ENCODE peak calls at places on chromosomes 16 and 17, in six cellular contexts. N is heart right ventricle; B is pancreas; C is EH; P is activated CD4-positive, CD25-positive, alpha-beta regulatory T cell; O is posterior cingulate gyrus. W is an unnamed sample.

GRCh38 chr16:66207139-66207863 is 159.2 kb upstream of the CDH5 start:
- DNase-seq in N (no peak), B (no peak), C (peak; percentile 33), P (no peak), O (no peak), W (no peak)

GRCh38 chr16:642189-643049 is 791 bp downstream of the MCRIP2 start:
- DNase-seq in N (peak; percentile 69), B (peak; percentile 88), C (peak; percentile 31), P (no peak), O (peak; percentile 31), W (peak; percentile 79)

GRCh38 chr16:8583199-8583598 is 7.1 kb downstream of the TMEM114 start:
- DNase-seq in N (no peak), B (no peak), C (peak; percentile 9), P (no peak), O (no peak), W (no peak)

GRCh38 chr17:49646391-49647255 is 31.3 kb downstream of the SPOP start:
- DNase-seq in N (no peak), B (no peak), C (peak; percentile 89), P (no peak), O (no peak), W (no peak)

GRCh38 chr17:40167685-40168261 is 9.5 kb upstream of the RAPGEFL1 start:
- DNase-seq in N (no peak), B (no peak), C (no peak), P (no peak), O (no peak), W (no peak)

GRCh38 chr17:63706346-63707102 is 6.6 kb upstream of the LIMD2 start:
- DNase-seq in N (no peak), B (no peak), C (no peak), P (no peak), O (no peak), W (no peak)

GRCh38 chr16:3950343-3951193 is 70.1 kb upstream of the CREBBP start:
- DNase-seq in N (peak; percentile 81), B (no peak), C (peak; percentile 99), P (no peak), O (no peak), W (no peak)

GRCh38 chr17:83103200-83103937 is 24.0 kb downstream of the METRNL start:
- DNase-seq in N (no peak), B (no peak), C (peak; percentile 77), P (peak; percentile 28), O (no peak), W (peak; percentile 49)

GRCh38 chr16:71711789-71712188 is 12.7 kb downstream of the PHLPP2 start:
- DNase-seq in N (no peak), B (no peak), C (no peak), P (no peak), O (no peak), W (no peak)

W was measured in B cell.